ENCODE peak calls at places on chromosomes 6 and 20, in nine cellular contexts. X is NCI-H526 treated with DMSO at 0.1 percent for 48 hours; Q is activated CD4-positive, CD25-positive, alpha-beta regulatory T cell; Z is WTC11; Y is activated CD8-positive, alpha-beta memory T cell treated with anti-CD3 and anti-CD28 coated beads, Interleukin-2, amount 50 U/mL, for 48 hours; R is NCI-H1105; M is pancreas; B is SK-N-SH; F is Karpas-422. U is an unnamed sample.
A peak's percentile ranks its signal among the peaks of the same experiment; 100 is the strongest.

GRCh38 chr20:57964011-57964862 is 254.4 kb upstream of the PMEPA1 start:
- DNase-seq in X (no peak), Q (no peak), Z (no peak), Y (no peak), R (no peak), M (no peak), B (no peak), F (no peak), U (no peak)

GRCh38 chr20:10524643-10525042 is 89.5 kb downstream of the SLX4IP start:
- DNase-seq in X (no peak), Q (no peak), Z (no peak), Y (no peak), R (no peak), M (no peak), B (no peak), F (no peak), U (no peak)

GRCh38 chr6:92243315-92243714 is 1176.0 kb downstream of the EPHA7 start:
- DNase-seq in X (no peak), Q (no peak), Z (no peak), Y (no peak), R (no peak), M (no peak), B (no peak), F (no peak), U (no peak)

GRCh38 chr6:70860044-70860443 is 96.8 kb downstream of the B3GAT2 start:
- DNase-seq in X (no peak), Q (no peak), Z (no peak), Y (no peak), R (no peak), M (no peak), B (no peak), F (no peak), U (no peak)

GRCh38 chr6:35508027-35508426 is 4.7 kb downstream of the TULP1 start:
- DNase-seq in X (no peak), Q (no peak), Z (no peak), Y (no peak), R (no peak), M (no peak), B (no peak), F (no peak), U (no peak)

GRCh38 chr20:28562510-28562898 is 2695.0 kb upstream of the DEFB115 start:
- DNase-seq in X (no peak), Q (no peak), Z (no peak), Y (no peak), R (no peak), M (no peak), B (no peak), F (no peak), U (no peak)

GRCh38 chr6:40535784-40536380 is 51.3 kb downstream of the LRFN2 start:
- DNase-seq in X (no peak), Q (no peak), Z (no peak), Y (no peak), R (no peak), M (no peak), B (no peak), F (no peak), U (no peak)

GRCh38 chr6:131555992-131556391 is 17.0 kb upstream of the ARG1 start:
- DNase-seq in X (no peak), Q (no peak), Z (no peak), Y (no peak), R (no peak), M (no peak), B (no peak), F (no peak), U (no peak)

GRCh38 chr6:26233608-26234420 is 131.2 kb upstream of the BTN3A2 start:
- DNase-seq in X (no peak), Q (peak; percentile 35), Z (no peak), Y (peak; percentile 92), R (no peak), M (peak; percentile 37), B (peak; percentile 40), F (peak; percentile 78), U (no peak)

GRCh38 chr6:148251286-148251685 is 91.4 kb upstream of the SASH1 start:
- DNase-seq in X (peak; percentile 28), Q (no peak), Z (no peak), Y (no peak), R (no peak), M (no peak), B (no peak), F (peak; percentile 77), U (no peak)

GRCh38 chr6:155042983-155043382 is 47.9 kb downstream of the TIAM2 start:
- DNase-seq in X (no peak), Q (no peak), Z (no peak), Y (no peak), R (no peak), M (no peak), B (no peak), F (no peak), U (no peak)

GRCh38 chr20:10560681-10561080 is 113.1 kb downstream of the JAG1 start:
- DNase-seq in X (no peak), Q (no peak), Z (no peak), Y (no peak), R (no peak), M (no peak), B (no peak), F (no peak), U (no peak)

U was measured in osteocyte.